ENCODE peak calls at places on chromosomes 7 and 10, in five cellular contexts. N is heart left ventricle; V is central memory CD4-positive, alpha-beta T cell; C is NT2/D1; S is activated CD4-positive, alpha-beta T cell treated with anti-CD3 and anti-CD28 coated beads for 36 hours. W is an unnamed sample.

GRCh38 chr7:110839866-110840265 is 251.1 kb upstream of the LRRN3 start:
- DNase-seq in V (no peak), C (no peak), N (peak; percentile 27), S (no peak), W (peak; percentile 21)

GRCh38 chr7:43888983-43889945 is 17.1 kb downstream of the URGCP start:
- DNase-seq in N (no peak), C (no peak), V (no peak), S (peak; percentile 41), W (no peak)

GRCh38 chr10:119595715-119596515 is 849 bp downstream of the TIAL1 start:
- DNase-seq in S (peak; percentile 86), N (peak; percentile 63), V (peak; percentile 40), C (no peak), W (peak; percentile 56)

GRCh38 chr10:68871731-68872342 is 29.3 kb upstream of the DDX50 start:
- DNase-seq in C (peak; percentile 30), S (no peak), V (no peak), N (no peak), W (peak; percentile 53)

GRCh38 chr7:26011039-26011696 is 140.8 kb upstream of the NFE2L3 start:
- DNase-seq in C (no peak), V (no peak), S (no peak), N (no peak), W (no peak)

GRCh38 chr10:78850611-78851010 is 218.2 kb upstream of the ZMIZ1 start:
- DNase-seq in N (no peak), S (no peak), V (no peak), C (no peak), W (no peak)

GRCh38 chr7:121192834-121193233 is 136.0 kb upstream of the WNT16 start:
- DNase-seq in N (no peak), C (no peak), S (no peak), V (no peak), W (no peak)

GRCh38 chr10:129842031-129842430 is 122.0 kb downstream of the EBF3 start:
- DNase-seq in C (no peak), N (no peak), S (no peak), V (no peak), W (no peak)

GRCh38 chr7:101537205-101537604 is 91.9 kb downstream of the MYL10 start:
- DNase-seq in S (no peak), C (no peak), V (no peak), N (no peak), W (no peak)

GRCh38 chr7:118264836-118265235 is 40.3 kb downstream of the ANKRD7 start:
- DNase-seq in N (no peak), S (no peak), V (no peak), C (no peak), W (no peak)

GRCh38 chr7:157541295-157541608 is 204.4 kb downstream of the DNAJB6 start:
- DNase-seq in N (no peak), C (no peak), V (no peak), S (no peak), W (no peak)